ENCODE peak calls at places on chromosomes 7 and 10, in eight cellular contexts. One of them, this sample, is unnamed.

GRCh38 chr7:47299496-47299895 is 282.4 kb downstream of the TNS3 start:
- DNase-seq in hepatocyte: no peak
- DNase-seq in Daoy: no peak
- DNase-seq in glutamatergic neuron: no peak
- DNase-seq in myocyte: no peak
- DNase-seq in AG04449: no peak
- DNase-seq in stimulated activated CD4-positive, alpha-beta T cell treated with anti-CD3 and anti-CD28 coated beads, TNF-alpha, amount 100 ng/mL, for 48 hours: no peak
- DNase-seq in NCI-H2081: no peak
- DNase-seq in this sample: no peak

GRCh38 chr7:44326261-44327125 is 1.1 kb upstream of the CAMK2B start:
- DNase-seq in hepatocyte: no peak
- DNase-seq in Daoy: no peak
- DNase-seq in glutamatergic neuron: no peak
- DNase-seq in myocyte: peak
- DNase-seq in AG04449: no peak
- DNase-seq in stimulated activated CD4-positive, alpha-beta T cell treated with anti-CD3 and anti-CD28 coated beads, TNF-alpha, amount 100 ng/mL, for 48 hours: no peak
- DNase-seq in NCI-H2081: no peak
- DNase-seq in this sample: no peak

GRCh38 chr10:77643795-77644468 is 6.3 kb upstream of the KCNMA1 start:
- DNase-seq in hepatocyte: peak
- DNase-seq in Daoy: peak
- DNase-seq in glutamatergic neuron: peak
- DNase-seq in myocyte: peak
- DNase-seq in AG04449: no peak
- DNase-seq in stimulated activated CD4-positive, alpha-beta T cell treated with anti-CD3 and anti-CD28 coated beads, TNF-alpha, amount 100 ng/mL, for 48 hours: no peak
- DNase-seq in NCI-H2081: peak
- DNase-seq in this sample: peak

GRCh38 chr7:32034052-32034451 is 36.2 kb downstream of the PDE1C start:
- DNase-seq in hepatocyte: peak
- DNase-seq in Daoy: no peak
- DNase-seq in glutamatergic neuron: no peak
- DNase-seq in myocyte: no peak
- DNase-seq in AG04449: no peak
- DNase-seq in stimulated activated CD4-positive, alpha-beta T cell treated with anti-CD3 and anti-CD28 coated beads, TNF-alpha, amount 100 ng/mL, for 48 hours: no peak
- DNase-seq in NCI-H2081: no peak
- DNase-seq in this sample: no peak

GRCh38 chr10:122441961-122442360 is 12.5 kb upstream of the ARMS2 start:
- DNase-seq in hepatocyte: peak
- DNase-seq in Daoy: peak
- DNase-seq in glutamatergic neuron: no peak
- DNase-seq in myocyte: peak
- DNase-seq in AG04449: no peak
- DNase-seq in stimulated activated CD4-positive, alpha-beta T cell treated with anti-CD3 and anti-CD28 coated beads, TNF-alpha, amount 100 ng/mL, for 48 hours: no peak
- DNase-seq in NCI-H2081: no peak
- DNase-seq in this sample: no peak

GRCh38 chr7:128205068-128205467 is 36.0 kb upstream of the LEP start:
- DNase-seq in hepatocyte: no peak
- DNase-seq in Daoy: no peak
- DNase-seq in glutamatergic neuron: no peak
- DNase-seq in myocyte: no peak
- DNase-seq in AG04449: no peak
- DNase-seq in stimulated activated CD4-positive, alpha-beta T cell treated with anti-CD3 and anti-CD28 coated beads, TNF-alpha, amount 100 ng/mL, for 48 hours: no peak
- DNase-seq in NCI-H2081: no peak
- DNase-seq in this sample: no peak

GRCh38 chr7:37352974-37353948 is 95.4 kb downstream of the ELMO1 start:
- DNase-seq in hepatocyte: no peak
- DNase-seq in Daoy: peak
- DNase-seq in glutamatergic neuron: peak
- DNase-seq in myocyte: no peak
- DNase-seq in AG04449: no peak
- DNase-seq in stimulated activated CD4-positive, alpha-beta T cell treated with anti-CD3 and anti-CD28 coated beads, TNF-alpha, amount 100 ng/mL, for 48 hours: peak
- DNase-seq in NCI-H2081: no peak
- DNase-seq in this sample: peak

GRCh38 chr10:7984896-7985295 is 69.6 kb upstream of the GATA3 start:
- DNase-seq in hepatocyte: no peak
- DNase-seq in Daoy: no peak
- DNase-seq in glutamatergic neuron: no peak
- DNase-seq in myocyte: no peak
- DNase-seq in AG04449: peak
- DNase-seq in stimulated activated CD4-positive, alpha-beta T cell treated with anti-CD3 and anti-CD28 coated beads, TNF-alpha, amount 100 ng/mL, for 48 hours: no peak
- DNase-seq in NCI-H2081: no peak
- DNase-seq in this sample: no peak

GRCh38 chr7:30997316-30997715 is 33.6 kb downstream of the GHRHR start:
- DNase-seq in hepatocyte: no peak
- DNase-seq in Daoy: no peak
- DNase-seq in glutamatergic neuron: no peak
- DNase-seq in myocyte: peak
- DNase-seq in AG04449: no peak
- DNase-seq in stimulated activated CD4-positive, alpha-beta T cell treated with anti-CD3 and anti-CD28 coated beads, TNF-alpha, amount 100 ng/mL, for 48 hours: no peak
- DNase-seq in NCI-H2081: no peak
- DNase-seq in this sample: no peak

GRCh38 chr10:80413152-80413996 is 5.0 kb downstream of the PRXL2A start:
- DNase-seq in hepatocyte: peak
- DNase-seq in Daoy: peak
- DNase-seq in glutamatergic neuron: no peak
- DNase-seq in myocyte: no peak
- DNase-seq in AG04449: peak
- DNase-seq in stimulated activated CD4-positive, alpha-beta T cell treated with anti-CD3 and anti-CD28 coated beads, TNF-alpha, amount 100 ng/mL, for 48 hours: no peak
- DNase-seq in NCI-H2081: no peak
- DNase-seq in this sample: no peak

GRCh38 chr10:48450811-48451466 is 144.5 kb downstream of the MAPK8 start:
- DNase-seq in hepatocyte: peak
- DNase-seq in Daoy: no peak
- DNase-seq in glutamatergic neuron: no peak
- DNase-seq in myocyte: no peak
- DNase-seq in AG04449: no peak
- DNase-seq in stimulated activated CD4-positive, alpha-beta T cell treated with anti-CD3 and anti-CD28 coated beads, TNF-alpha, amount 100 ng/mL, for 48 hours: no peak
- DNase-seq in NCI-H2081: no peak
- DNase-seq in this sample: no peak

GRCh38 chr10:103244663-103245271 is 920 bp upstream of the RPEL1 start:
- DNase-seq in hepatocyte: peak
- DNase-seq in Daoy: peak
- DNase-seq in glutamatergic neuron: peak
- DNase-seq in myocyte: peak
- DNase-seq in AG04449: no peak
- DNase-seq in stimulated activated CD4-positive, alpha-beta T cell treated with anti-CD3 and anti-CD28 coated beads, TNF-alpha, amount 100 ng/mL, for 48 hours: peak
- DNase-seq in NCI-H2081: peak
- DNase-seq in this sample: peak

This sample was measured in HuH-7.